ENCODE peak calls at places on chromosomes 11 and 22, in four cellular contexts. Y, L, F and Q are unnamed samples. For H3K36me3 and H3K4me1, the result is how much of the 10 kb centered on the place peaks cover.

GRCh38 chr11:43341159-43341558 is 17.6 kb upstream of the TTC17 start:
- DNase-seq in Y (no peak), L (no peak), F (no peak), Q (no peak)

GRCh38 chr22:40044870-40045834 is 50.4 kb downstream of the FAM83F start:
- DNase-seq in Y (peak), L (peak), F (peak), Q (peak)

GRCh38 chr11:13094930-13095687 is 86.0 kb downstream of the RASSF10 start:
- DNase-seq in Y (peak), L (no peak), F (no peak), Q (no peak)

GRCh38 chr11:130513132-130513531 is 64.7 kb downstream of the ADAMTS15 start:
- DNase-seq in Y (no peak), L (no peak), F (no peak), Q (no peak)

GRCh38 chr22:44214764-44215163 is 34.0 kb downstream of the PARVG start:
- DNase-seq in Y (no peak), L (no peak), F (no peak), Q (no peak)

GRCh38 chr22:23495614-23496444 is 84.3 kb downstream of the IGLL1 start:
- DNase-seq in Y (no peak), L (peak), F (no peak), Q (no peak)

GRCh38 chr11:75673977-75674582 is 5.2 kb upstream of the MAP6 start:
- DNase-seq in Y (peak), L (peak), F (no peak), Q (no peak)

GRCh38 chr22:21961886-21962654 is 9.4 kb upstream of the PPM1F start:
- DNase-seq in Y (no peak), L (no peak), F (no peak), Q (no peak)

GRCh38 chr11:133934599-133935550 is 21.9 kb downstream of the IGSF9B start:
- DNase-seq in Y (peak), L (no peak), F (no peak), Q (no peak)

GRCh38 chr11:70233511-70233919 is 30.4 kb downstream of the FADD start:
- DNase-seq in Y (peak), L (no peak), F (no peak), Q (no peak)

GRCh38 chr11:63564785-63565350 is 1.7 kb upstream of the PLAAT2 start:
- DNase-seq in Y (no peak), L (no peak), F (no peak), Q (peak)

GRCh38 chr11:1336836-1337646 is 27.6 kb upstream of the TOLLIP start:
- DNase-seq in Y (no peak), L (peak), F (peak), Q (peak)

GRCh38 chr11:112513417-112513816 is 252.8 kb upstream of the PLET1 start:
- DNase-seq in Y (no peak), L (no peak), F (no peak), Q (no peak)

GRCh38 chr11:26599421-26599820 is 27.4 kb upstream of the MUC15 start:
- DNase-seq in Y (no peak), L (no peak), F (no peak), Q (no peak)

GRCh38 chr11:2787816-2788750 is 88.3 kb upstream of the KCNQ1OT1 start:
- DNase-seq in Y (peak), L (no peak), F (no peak), Q (no peak)

GRCh38 chr22:23778576-23778900 is 5.9 kb downstream of the MMP11 start:
- DNase-seq in Y (no peak), L (no peak), F (no peak), Q (no peak)

GRCh38 chr22:29499852-29500251 is 19.8 kb downstream of the NEFH start:
- DNase-seq in Y (no peak), L (no peak), F (no peak), Q (no peak)

GRCh38 chr22:25176175-25176574 is 23.5 kb upstream of the CRYBB3 start:
- DNase-seq in Y (no peak), L (no peak), F (no peak), Q (no peak)

GRCh38 chr11:96465537-96465936 is 75.7 kb downstream of the JRKL start:
- DNase-seq in Y (no peak), L (no peak), F (no peak), Q (no peak)

GRCh38 chr11:11148104-11148509 is 204.9 kb downstream of the CSNK2A3 start:
- DNase-seq in Y (peak), L (no peak), F (peak), Q (peak)

GRCh38 chr11:119785131-119785530 is 56.1 kb upstream of the NECTIN1 start:
- DNase-seq in Y (no peak), L (no peak), F (no peak), Q (peak)

GRCh38 chr11:37509471-37509870 is 911.4 kb upstream of the RAG2 start:
- DNase-seq in Y (no peak), L (no peak), F (no peak), Q (no peak)

GRCh38 chr11:2825886-2826678 is 59.5 kb downstream of the CDKN1C start:
- DNase-seq in Y (no peak), L (no peak), F (no peak), Q (peak)

GRCh38 chr11:95793111-95793510 is 2.8 kb downstream of the CEP57 start:
- DNase-seq in Y (no peak), L (no peak), F (no peak), Q (no peak)

GRCh38 chr11:79413258-79413657 is 27.6 kb downstream of the TENM4 start:
- DNase-seq in Y (no peak), L (no peak), F (no peak), Q (no peak)

GRCh38 chr11:57791321-57792059 is 29.9 kb downstream of the CTNND1 start:
- DNase-seq in Y (no peak), L (no peak), F (no peak), Q (no peak)
- H3K36me3 ChIP-seq in Y (under half), L (under half), F (under half), Q (under half)

DNA sequence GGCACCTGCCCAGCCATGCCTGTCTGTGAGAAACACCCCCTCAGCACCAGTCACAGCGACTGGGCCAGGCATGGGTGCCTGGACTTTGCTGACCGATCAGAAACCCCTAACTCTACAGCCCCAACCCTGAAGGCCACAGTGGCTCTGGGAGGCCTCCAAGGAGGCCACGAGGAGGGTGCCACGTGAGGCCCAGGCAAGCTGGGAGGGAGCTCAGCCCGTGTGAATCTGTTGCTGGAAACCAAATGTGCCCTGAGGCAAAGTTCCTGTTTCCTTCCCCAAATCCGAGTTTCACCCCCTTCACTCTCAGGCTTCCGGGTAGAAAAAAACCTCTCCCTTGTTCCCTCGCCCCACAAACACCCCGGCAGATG is 1.3 kb downstream of the UNC93B1 start:
- DNase-seq in Y (no peak), L (peak), F (no peak), Q (peak)
- H3K4me3 ChIP-seq in Y (no peak), L (peak), F (no peak), Q (peak)

DNA sequence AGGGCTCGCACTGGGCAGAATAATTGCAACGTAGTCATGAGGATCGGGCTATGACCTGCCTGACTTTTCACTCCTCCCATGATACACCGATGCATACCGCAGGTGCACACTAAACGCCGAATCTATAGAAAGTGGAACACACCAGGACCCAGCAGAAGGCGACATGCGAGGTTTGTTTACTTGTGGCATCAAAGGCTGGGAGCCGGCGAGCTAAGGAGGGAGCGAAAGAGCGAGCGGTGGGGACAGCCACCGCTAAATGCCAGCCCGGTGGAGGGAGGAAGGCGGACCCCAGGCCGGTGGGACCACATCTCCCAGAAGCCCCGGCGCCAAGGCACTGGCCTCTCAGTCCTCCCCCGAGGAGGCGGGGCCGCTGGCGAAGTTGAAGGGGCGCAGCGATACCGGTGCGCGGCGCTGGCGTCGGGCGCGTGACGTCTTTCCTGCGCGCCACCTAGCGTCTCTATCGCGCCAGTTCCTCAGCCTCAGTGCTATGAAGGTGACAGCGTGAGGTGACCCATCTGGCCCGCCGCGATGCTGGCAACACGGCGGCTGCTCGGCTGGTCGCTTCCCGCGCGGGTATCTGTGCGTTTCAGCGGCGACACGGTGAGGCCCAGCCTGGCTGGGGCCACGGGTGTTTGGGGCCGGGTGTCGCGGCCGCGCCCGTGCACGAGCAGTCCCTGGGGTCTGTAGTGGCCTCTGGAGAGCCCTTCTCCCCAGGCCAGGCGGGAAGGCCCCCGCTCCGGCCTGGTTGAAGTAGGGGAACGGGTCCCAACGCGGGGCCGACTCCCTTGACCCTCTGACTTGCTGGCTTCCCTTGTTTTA is at the start of gene NDUFV1:
- DNase-seq in Y (peak), L (peak), F (peak), Q (peak)
- H3K4me1 ChIP-seq in Y (half or more), L (under half), F (under half), Q (under half)

DNA sequence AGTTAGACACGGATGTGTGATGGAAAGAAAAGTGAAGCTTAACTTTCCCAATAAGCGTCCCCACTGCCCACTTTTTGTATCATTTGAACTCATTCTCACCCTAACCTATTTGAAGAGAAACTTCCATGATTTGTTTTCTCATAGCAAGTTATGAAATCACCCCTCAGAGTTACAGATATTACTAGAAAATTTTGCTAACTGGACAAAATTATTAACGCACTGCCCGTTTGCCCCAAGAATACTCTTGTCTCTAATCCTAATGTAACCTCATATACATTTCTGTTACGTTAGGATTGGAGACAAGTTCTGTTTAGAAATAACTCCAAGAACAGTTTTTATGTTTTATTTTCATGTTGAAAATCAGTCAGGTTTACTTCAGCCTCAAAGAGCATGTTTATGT is 25.5 kb downstream of the TOM1 start:
- DNase-seq in Y (no peak), L (no peak), F (no peak), Q (no peak)
- H3K36me3 ChIP-seq in Y (under half), L (under half), F (under half), Q (half or more)

GRCh38 chr11:64887757-64888405 is 9.5 kb upstream of the EHD1 start:
- DNase-seq in Y (peak), L (peak), F (peak), Q (peak)
- H3K4me3 ChIP-seq in Y (peak), L (peak), F (no peak), Q (peak)

DNA sequence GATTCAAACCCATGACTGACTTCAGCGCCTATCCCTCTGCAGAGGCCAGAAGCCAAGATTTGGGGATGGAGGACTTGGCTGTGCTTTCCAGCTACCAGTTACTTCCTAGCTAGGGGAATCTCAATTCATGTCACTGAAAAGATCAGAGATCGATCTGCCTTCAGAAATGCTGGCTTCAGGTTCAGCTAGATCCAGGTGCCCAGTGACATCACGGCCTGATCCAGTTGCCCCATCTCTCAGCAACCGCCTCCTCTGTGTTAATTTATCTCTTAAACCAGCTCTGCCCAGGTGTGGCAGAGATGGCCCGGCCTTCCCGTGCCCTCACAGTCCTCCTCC is 24.2 kb downstream of the CYTH4 start:
- DNase-seq in Y (no peak), L (no peak), F (no peak), Q (no peak)
- H3K4me1 ChIP-seq in Y (under half), L (under half), F (under half), Q (half or more)

GRCh38 chr11:20117291-20117690 is 43.0 kb downstream of the DBX1 start:
- DNase-seq in Y (no peak), L (no peak), F (no peak), Q (no peak)
- H3K36me3 ChIP-seq in Y (under half), L (under half), F (under half), Q (under half)